ENCODE peak calls at places on chromosomes 11 and 22, in nine cellular contexts. One of them, this sample, is unnamed.

GRCh38 chr11:116638463-116638862 is 134.3 kb downstream of the BUD13 start:
- DNase-seq in GM23338: no peak
- DNase-seq in endothelial cell of umbilical vein: no peak
- DNase-seq in transverse colon: no peak
- DNase-seq in HCT116: no peak
- DNase-seq in sigmoid colon: no peak
- DNase-seq in breast epithelium: no peak
- DNase-seq in SK-N-SH: no peak
- DNase-seq in Panc1: no peak
- DNase-seq in this sample: no peak

GRCh38 chr11:61922539-61922938 is 5.2 kb upstream of the RAB3IL1 start:
- DNase-seq in GM23338: no peak
- DNase-seq in transverse colon: peak; percentile 55
- DNase-seq in Panc1: no peak
- DNase-seq in SK-N-SH: peak; percentile 88
- DNase-seq in HCT116: no peak
- DNase-seq in sigmoid colon: peak; percentile 95
- DNase-seq in endothelial cell of umbilical vein: no peak
- DNase-seq in breast epithelium: no peak
- DNase-seq in this sample: peak; percentile 28

GRCh38 chr11:46894506-46894905 is 23.8 kb downstream of the LRP4 start:
- DNase-seq in transverse colon: no peak
- DNase-seq in breast epithelium: no peak
- DNase-seq in endothelial cell of umbilical vein: no peak
- DNase-seq in Panc1: no peak
- DNase-seq in sigmoid colon: no peak
- DNase-seq in GM23338: no peak
- DNase-seq in SK-N-SH: no peak
- DNase-seq in HCT116: no peak
- DNase-seq in this sample: no peak

GRCh38 chr11:2095198-2095520 is 44.0 kb downstream of the IGF2 start:
- DNase-seq in endothelial cell of umbilical vein: no peak
- DNase-seq in HCT116: no peak
- DNase-seq in breast epithelium: peak; percentile 42
- DNase-seq in sigmoid colon: peak; percentile 44
- DNase-seq in SK-N-SH: no peak
- DNase-seq in GM23338: no peak
- DNase-seq in Panc1: no peak
- DNase-seq in transverse colon: no peak
- DNase-seq in this sample: no peak

GRCh38 chr11:94840209-94840608 is 72.1 kb downstream of the AMOTL1 start:
- DNase-seq in endothelial cell of umbilical vein: no peak
- DNase-seq in Panc1: no peak
- DNase-seq in GM23338: no peak
- DNase-seq in transverse colon: no peak
- DNase-seq in HCT116: no peak
- DNase-seq in SK-N-SH: no peak
- DNase-seq in breast epithelium: no peak
- DNase-seq in sigmoid colon: no peak
- DNase-seq in this sample: no peak

GRCh38 chr11:31060880-31061279 is 308.7 kb downstream of the DCDC1 start:
- DNase-seq in Panc1: no peak
- DNase-seq in breast epithelium: no peak
- DNase-seq in GM23338: no peak
- DNase-seq in sigmoid colon: no peak
- DNase-seq in endothelial cell of umbilical vein: no peak
- DNase-seq in transverse colon: no peak
- DNase-seq in SK-N-SH: no peak
- DNase-seq in HCT116: no peak
- DNase-seq in this sample: no peak

GRCh38 chr11:2525941-2526807 is 81.4 kb downstream of the KCNQ1 start:
- DNase-seq in transverse colon: peak; percentile 46
- DNase-seq in sigmoid colon: peak; percentile 39
- DNase-seq in breast epithelium: peak; percentile 47
- DNase-seq in SK-N-SH: no peak
- DNase-seq in Panc1: no peak
- DNase-seq in GM23338: no peak
- DNase-seq in endothelial cell of umbilical vein: no peak
- DNase-seq in HCT116: no peak
- DNase-seq in this sample: no peak

GRCh38 chr11:86477495-86478155 is 102.9 kb downstream of the CCDC81 start:
- DNase-seq in endothelial cell of umbilical vein: peak; percentile 84
- DNase-seq in Panc1: no peak
- DNase-seq in sigmoid colon: no peak
- DNase-seq in HCT116: no peak
- DNase-seq in GM23338: no peak
- DNase-seq in transverse colon: no peak
- DNase-seq in SK-N-SH: no peak
- DNase-seq in breast epithelium: no peak
- DNase-seq in this sample: no peak

GRCh38 chr11:8081591-8082021 is 595 bp downstream of the TUB start:
- DNase-seq in sigmoid colon: no peak
- DNase-seq in HCT116: no peak
- DNase-seq in Panc1: no peak
- DNase-seq in GM23338: no peak
- DNase-seq in SK-N-SH: peak; percentile 65
- DNase-seq in transverse colon: no peak
- DNase-seq in endothelial cell of umbilical vein: peak; percentile 13
- DNase-seq in breast epithelium: no peak
- DNase-seq in this sample: no peak

GRCh38 chr11:121829159-121829643 is 286.8 kb downstream of the BLID start:
- DNase-seq in GM23338: no peak
- DNase-seq in Panc1: peak; percentile 15
- DNase-seq in endothelial cell of umbilical vein: peak; percentile 87
- DNase-seq in SK-N-SH: no peak
- DNase-seq in breast epithelium: no peak
- DNase-seq in sigmoid colon: no peak
- DNase-seq in HCT116: peak; percentile 21
- DNase-seq in transverse colon: no peak
- DNase-seq in this sample: no peak

GRCh38 chr11:97454988-97455387 is 1065.2 kb downstream of the JRKL start:
- DNase-seq in sigmoid colon: no peak
- DNase-seq in transverse colon: no peak
- DNase-seq in endothelial cell of umbilical vein: peak; percentile 16
- DNase-seq in Panc1: no peak
- DNase-seq in HCT116: no peak
- DNase-seq in SK-N-SH: peak; percentile 21
- DNase-seq in breast epithelium: no peak
- DNase-seq in GM23338: peak; percentile 20
- DNase-seq in this sample: no peak

GRCh38 chr11:1384206-1384965 is 5.3 kb upstream of the BRSK2 start:
- DNase-seq in breast epithelium: no peak
- DNase-seq in transverse colon: no peak
- DNase-seq in sigmoid colon: no peak
- DNase-seq in Panc1: no peak
- DNase-seq in GM23338: no peak
- DNase-seq in endothelial cell of umbilical vein: no peak
- DNase-seq in HCT116: no peak
- DNase-seq in SK-N-SH: no peak
- DNase-seq in this sample: no peak

GRCh38 chr11:111528557-111528956 is 12.0 kb upstream of the LAYN start:
- DNase-seq in transverse colon: no peak
- DNase-seq in breast epithelium: no peak
- DNase-seq in HCT116: no peak
- DNase-seq in GM23338: no peak
- DNase-seq in sigmoid colon: no peak
- DNase-seq in Panc1: no peak
- DNase-seq in endothelial cell of umbilical vein: no peak
- DNase-seq in SK-N-SH: no peak
- DNase-seq in this sample: no peak

GRCh38 chr11:8235925-8236324 is 27.8 kb downstream of the LMO1 start:
- DNase-seq in SK-N-SH: no peak
- DNase-seq in GM23338: no peak
- DNase-seq in Panc1: no peak
- DNase-seq in sigmoid colon: no peak
- DNase-seq in breast epithelium: no peak
- DNase-seq in HCT116: no peak
- DNase-seq in transverse colon: no peak
- DNase-seq in endothelial cell of umbilical vein: no peak
- DNase-seq in this sample: no peak

GRCh38 chr11:122202951-122203456 is 87.0 kb upstream of the BLID start:
- DNase-seq in transverse colon: peak; percentile 40
- DNase-seq in HCT116: peak; percentile 81
- DNase-seq in sigmoid colon: peak; percentile 89
- DNase-seq in breast epithelium: peak; percentile 74
- DNase-seq in SK-N-SH: peak; percentile 79
- DNase-seq in GM23338: peak; percentile 86
- DNase-seq in Panc1: no peak
- DNase-seq in endothelial cell of umbilical vein: no peak
- DNase-seq in this sample: peak; percentile 8

DNA sequence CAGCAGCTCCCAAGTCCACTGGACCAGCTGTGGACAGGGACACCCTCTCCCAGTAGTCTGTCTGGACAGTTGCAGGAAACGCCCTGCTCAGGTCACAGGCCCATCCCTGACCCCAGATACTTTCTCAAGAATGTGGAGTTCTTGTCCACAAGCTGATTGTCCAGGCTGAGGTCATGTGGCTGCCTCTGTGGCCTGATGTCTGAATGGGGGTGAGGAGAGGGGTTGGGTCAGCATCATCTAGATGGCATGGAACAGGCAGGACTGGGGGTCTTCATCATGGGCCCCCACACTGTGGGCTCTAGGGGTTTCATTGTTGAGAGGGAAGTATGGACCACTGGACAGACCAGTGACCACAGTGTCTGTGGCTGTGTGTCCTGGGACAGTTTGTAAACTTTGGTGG is 1015.0 kb downstream of the TBC1D22A start:
- DNase-seq in HCT116: no peak
- DNase-seq in transverse colon: no peak
- DNase-seq in endothelial cell of umbilical vein: no peak
- DNase-seq in SK-N-SH: no peak
- DNase-seq in GM23338: no peak
- DNase-seq in sigmoid colon: no peak
- DNase-seq in breast epithelium: no peak
- DNase-seq in Panc1: no peak
- DNase-seq in this sample: no peak
- TF ChIP-seq POLR2AphosphoS5 in HCT116: no peak
- TF ChIP-seq POLR2AphosphoS5 in transverse colon: no peak
- TF ChIP-seq POLR2AphosphoS5 in endothelial cell of umbilical vein: no peak
- TF ChIP-seq POLR2AphosphoS5 in SK-N-SH: no peak
- TF ChIP-seq POLR2AphosphoS5 in GM23338: no peak
- TF ChIP-seq POLR2AphosphoS5 in sigmoid colon: no peak
- TF ChIP-seq POLR2AphosphoS5 in breast epithelium: no peak
- TF ChIP-seq POLR2AphosphoS5 in Panc1: no peak
- TF ChIP-seq POLR2AphosphoS5 in this sample: no peak

DNA sequence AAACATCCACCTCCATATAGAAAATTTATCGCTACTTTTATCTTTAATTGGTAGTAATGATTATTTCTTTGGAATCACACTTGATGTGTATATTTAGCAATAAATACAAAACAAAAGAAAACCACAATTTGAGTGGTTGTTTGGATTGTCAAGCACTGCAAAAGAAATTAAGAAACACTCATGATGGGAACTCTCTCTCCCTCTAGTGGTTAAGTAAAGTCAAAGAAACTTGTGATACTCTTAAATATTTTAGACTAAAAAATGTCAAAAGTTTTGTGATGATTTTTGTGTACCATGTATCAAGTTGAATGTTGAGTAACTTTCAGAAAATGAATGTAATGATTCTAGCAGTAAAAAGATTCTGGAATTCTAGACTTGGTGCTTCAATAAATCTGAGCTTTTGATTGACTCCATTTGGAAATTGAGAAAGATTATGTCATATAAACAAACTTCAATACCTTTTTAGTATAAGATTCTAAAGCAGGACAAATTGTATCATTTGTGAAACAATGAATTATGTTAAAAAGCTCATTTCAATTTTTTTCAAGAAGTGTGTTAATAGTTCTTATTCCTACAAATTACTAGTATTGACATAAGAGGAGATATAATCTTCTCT is 20.8 kb downstream of the MUC15 start:
- DNase-seq in sigmoid colon: no peak
- DNase-seq in GM23338: no peak
- DNase-seq in Panc1: no peak
- DNase-seq in transverse colon: no peak
- DNase-seq in breast epithelium: no peak
- DNase-seq in HCT116: no peak
- DNase-seq in endothelial cell of umbilical vein: no peak
- DNase-seq in SK-N-SH: no peak
- DNase-seq in this sample: no peak
- TF ChIP-seq CTCF in sigmoid colon: no peak
- TF ChIP-seq CTCF in GM23338: no peak
- TF ChIP-seq CTCF in Panc1: peak; percentile 40
- TF ChIP-seq CTCF in transverse colon: no peak
- TF ChIP-seq CTCF in breast epithelium: no peak
- TF ChIP-seq CTCF in HCT116: peak; percentile 21
- TF ChIP-seq CTCF in endothelial cell of umbilical vein: no peak
- TF ChIP-seq CTCF in SK-N-SH: peak; percentile 73
- TF ChIP-seq CTCF in this sample: no peak

GRCh38 chr11:114168691-114169090 is 109.2 kb downstream of the ZBTB16 start:
- DNase-seq in Panc1: no peak
- DNase-seq in HCT116: no peak
- DNase-seq in SK-N-SH: no peak
- DNase-seq in GM23338: no peak
- DNase-seq in breast epithelium: no peak
- DNase-seq in endothelial cell of umbilical vein: no peak
- DNase-seq in sigmoid colon: peak; percentile 67
- DNase-seq in transverse colon: peak; percentile 68
- DNase-seq in this sample: peak; percentile 23
- H3K27ac ChIP-seq in Panc1: no peak overlapping the region
- H3K27ac ChIP-seq in HCT116: no peak overlapping the region
- H3K27ac ChIP-seq in SK-N-SH: no peak overlapping the region
- H3K27ac ChIP-seq in GM23338: no peak overlapping the region
- H3K27ac ChIP-seq in breast epithelium: peak overlapping the region; percentile 96
- H3K27ac ChIP-seq in endothelial cell of umbilical vein: no peak overlapping the region
- H3K27ac ChIP-seq in sigmoid colon: peak overlapping the region; percentile 99
- H3K27ac ChIP-seq in transverse colon: peak overlapping the region; percentile 94
- H3K27ac ChIP-seq in this sample: peak overlapping the region; percentile 44

DNA sequence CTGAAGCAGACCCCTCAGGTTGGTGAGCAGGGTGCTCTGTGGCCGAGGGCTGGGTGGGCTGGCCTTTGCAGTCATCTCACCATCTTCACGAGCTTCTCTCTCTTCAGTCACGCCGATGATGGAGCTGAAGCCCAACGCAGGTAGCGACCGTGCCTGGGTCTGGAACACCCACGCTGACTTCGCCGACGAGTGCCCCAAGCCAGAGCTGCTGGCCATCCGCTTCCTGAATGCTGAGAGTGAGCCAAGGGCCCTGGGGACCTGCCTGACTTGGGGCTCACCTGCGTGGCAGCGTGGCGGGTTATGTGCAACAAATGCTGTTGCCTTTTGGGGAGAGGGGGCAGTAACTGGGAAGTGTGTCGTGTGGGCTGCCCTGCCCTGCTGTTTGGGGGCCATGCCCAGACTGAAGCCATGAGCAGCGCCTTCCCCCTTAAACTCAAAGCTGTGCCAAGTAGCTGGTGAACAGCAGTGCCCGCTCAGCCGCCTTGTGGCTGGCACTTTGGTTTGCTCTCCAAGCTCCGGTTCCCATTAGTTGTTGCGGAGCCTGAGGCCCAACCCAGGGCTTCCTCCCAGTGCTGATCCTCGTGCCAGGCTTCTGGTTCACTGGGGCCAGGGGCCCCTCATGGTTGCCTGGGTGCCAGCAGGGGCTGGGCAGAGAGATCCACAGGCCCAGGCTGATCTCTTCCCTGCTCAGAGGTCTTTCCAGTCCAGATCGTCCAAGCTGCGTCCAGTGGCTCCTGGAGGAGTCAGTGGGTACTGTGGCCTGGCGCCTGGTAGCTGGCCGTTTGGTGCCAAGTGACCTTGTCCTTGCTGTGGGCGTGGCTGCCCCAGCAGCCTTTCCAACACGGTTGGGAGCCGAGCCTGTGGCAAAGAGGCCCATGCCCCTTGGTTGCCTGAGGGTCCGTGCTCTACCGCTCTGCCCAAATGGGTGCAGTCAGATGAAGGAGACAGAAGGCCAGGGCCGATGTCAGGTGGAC is 6.1 kb upstream of the ZDHHC8 start:
- DNase-seq in transverse colon: no peak
- DNase-seq in GM23338: no peak
- DNase-seq in breast epithelium: no peak
- DNase-seq in SK-N-SH: no peak
- DNase-seq in endothelial cell of umbilical vein: no peak
- DNase-seq in Panc1: no peak
- DNase-seq in sigmoid colon: no peak
- DNase-seq in HCT116: no peak
- DNase-seq in this sample: no peak
- TF ChIP-seq POLR2AphosphoS5 in transverse colon: no peak
- TF ChIP-seq POLR2AphosphoS5 in GM23338: no peak
- TF ChIP-seq POLR2AphosphoS5 in breast epithelium: no peak
- TF ChIP-seq POLR2AphosphoS5 in SK-N-SH: no peak
- TF ChIP-seq POLR2AphosphoS5 in endothelial cell of umbilical vein: no peak
- TF ChIP-seq POLR2AphosphoS5 in Panc1: no peak
- TF ChIP-seq POLR2AphosphoS5 in sigmoid colon: no peak
- TF ChIP-seq POLR2AphosphoS5 in HCT116: no peak
- TF ChIP-seq POLR2AphosphoS5 in this sample: no peak

This sample was measured in HL-60.